ENCODE peak calls at places on chromosomes 2 and 18, in nine cellular contexts. Q, D, Z, B, G, F, C, U and W are unnamed samples.

GRCh38 chr2:119252186-119253113 is 28.8 kb downstream of the STEAP3 start:
- DNase-seq in Q (no peak), D (peak; percentile 78), Z (no peak), B (no peak), G (no peak), F (no peak), C (no peak), U (no peak), W (no peak)

GRCh38 chr2:107128381-107128780 is 242.4 kb upstream of the ST6GAL2 start:
- DNase-seq in Q (no peak), D (no peak), Z (no peak), B (no peak), G (no peak), F (no peak), C (no peak), U (no peak), W (no peak)

GRCh38 chr2:120470041-120470716 is 124.2 kb downstream of the INHBB start:
- DNase-seq in Q (peak; percentile 83), D (peak; percentile 89), Z (no peak), B (no peak), G (peak; percentile 85), F (peak; percentile 82), C (no peak), U (peak; percentile 90), W (peak; percentile 69)

GRCh38 chr2:169756342-169756741 is 22.7 kb downstream of the KLHL23 start:
- DNase-seq in Q (no peak), D (no peak), Z (no peak), B (no peak), G (no peak), F (no peak), C (no peak), U (no peak), W (no peak)

GRCh38 chr2:196592912-196593881 is 46.3 kb upstream of the CCDC150 start:
- DNase-seq in Q (no peak), D (peak; percentile 80), Z (no peak), B (no peak), G (peak; percentile 18), F (peak; percentile 73), C (peak; percentile 86), U (peak; percentile 59), W (peak; percentile 44)

GRCh38 chr2:65420712-65421431 is 11.5 kb downstream of the SPRED2 start:
- DNase-seq in Q (no peak), D (no peak), Z (no peak), B (no peak), G (no peak), F (no peak), C (no peak), U (no peak), W (peak; percentile 21)

GRCh38 chr2:219405958-219406860 is 12.0 kb upstream of the DES start:
- DNase-seq in Q (no peak), D (no peak), Z (no peak), B (no peak), G (no peak), F (no peak), C (no peak), U (no peak), W (no peak)

GRCh38 chr2:1678609-1679008 is 65.7 kb downstream of the PXDN start:
- DNase-seq in Q (no peak), D (no peak), Z (no peak), B (no peak), G (no peak), F (no peak), C (no peak), U (no peak), W (no peak)

GRCh38 chr2:61853086-61853847 is 593 bp downstream of the FAM161A start:
- DNase-seq in Q (no peak), D (peak; percentile 76), Z (no peak), B (peak; percentile 15), G (no peak), F (no peak), C (no peak), U (peak; percentile 83), W (peak; percentile 17)

GRCh38 chr18:41932899-41933298 is 22.1 kb upstream of the PIK3C3 start:
- DNase-seq in Q (no peak), D (no peak), Z (no peak), B (no peak), G (no peak), F (no peak), C (no peak), U (no peak), W (no peak)

GRCh38 chr18:79588636-79589481 is 90.7 kb upstream of the CTDP1 start:
- DNase-seq in Q (peak; percentile 81), D (peak; percentile 67), Z (no peak), B (no peak), G (peak; percentile 88), F (peak; percentile 62), C (peak; percentile 13), U (peak; percentile 33), W (peak; percentile 86)

GRCh38 chr2:151040036-151040435 is 221.6 kb downstream of the RBM43 start:
- DNase-seq in Q (no peak), D (no peak), Z (no peak), B (no peak), G (no peak), F (no peak), C (no peak), U (no peak), W (no peak)

GRCh38 chr2:98078699-98079098 is 8.3 kb upstream of the VWA3B start:
- DNase-seq in Q (no peak), D (no peak), Z (no peak), B (no peak), G (no peak), F (no peak), C (no peak), U (no peak), W (no peak)

GRCh38 chr18:48859311-48860275 is 91.2 kb downstream of the SMAD7 start:
- DNase-seq in Q (no peak), D (no peak), Z (no peak), B (no peak), G (peak; percentile 42), F (peak; percentile 51), C (peak; percentile 23), U (no peak), W (no peak)

GRCh38 chr18:77021075-77021474 is 111.5 kb downstream of the MBP start:
- DNase-seq in Q (no peak), D (no peak), Z (no peak), B (no peak), G (no peak), F (no peak), C (no peak), U (no peak), W (no peak)

GRCh38 chr2:109613922-109614714 is at the start of the genes SEPTIN10 and SOWAHC:
- DNase-seq in Q (peak; percentile 98), D (peak; percentile 99), Z (peak; percentile 62), B (peak; percentile 96), G (peak; percentile 97), F (peak; percentile 99), C (peak; percentile 99), U (peak; percentile 98), W (peak; percentile 96)
- H3K27ac ChIP-seq in Q (peak within 1 kb of the TSS; percentile 98), D (peak within 1 kb of the TSS; percentile 98), Z (no peak within 1 kb of the TSS), B (peak within 1 kb of the TSS; percentile 72), G (peak within 1 kb of the TSS; percentile 97), F (peak within 1 kb of the TSS; percentile 91), C (peak within 1 kb of the TSS; percentile 99), U (peak within 1 kb of the TSS; percentile 85), W (peak within 1 kb of the TSS; percentile 97)

GRCh38 chr2:179184610-179185009 is 80.0 kb downstream of the SESTD1 start:
- DNase-seq in Q (no peak), D (no peak), Z (no peak), B (no peak), G (no peak), F (no peak), C (no peak), U (no peak), W (no peak)
- H3K36me3 ChIP-seq in Q (no peaks in the 10 kb centered on the region), D (no peaks in the 10 kb centered on the region), Z (no peaks in the 10 kb centered on the region), B (no peaks in the 10 kb centered on the region), G (peaks cover 4% of the 10 kb centered on the region), F (no peaks in the 10 kb centered on the region), C (no peaks in the 10 kb centered on the region), U (no peaks in the 10 kb centered on the region), W (peaks cover 25% of the 10 kb centered on the region)

DNA sequence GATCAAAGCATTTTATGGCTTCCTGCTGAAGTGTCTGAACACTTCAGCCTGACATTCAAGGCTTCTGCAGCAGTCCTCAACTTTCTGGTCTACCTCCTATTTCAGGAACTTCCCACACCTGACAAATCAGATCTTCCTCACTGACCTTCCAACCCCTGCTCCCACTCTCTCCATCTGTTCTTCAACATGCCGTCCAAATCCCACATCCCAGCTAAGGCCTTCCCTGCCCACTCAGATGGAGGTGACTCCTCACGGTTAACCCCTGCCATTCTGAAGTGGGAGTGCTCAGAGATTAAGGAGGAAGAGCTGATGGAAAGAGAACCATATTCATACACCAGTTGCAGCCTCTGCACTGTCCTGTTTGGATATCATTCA is 104.8 kb downstream of the POLR1A start:
- DNase-seq in Q (no peak), D (no peak), Z (no peak), B (no peak), G (no peak), F (no peak), C (peak; percentile 13), U (no peak), W (no peak)
- H3K4me1 ChIP-seq in Q (peaks cover 47% of the 10 kb centered on the region), D (peaks cover 36% of the 10 kb centered on the region), Z (peaks cover 49% of the 10 kb centered on the region), B (peaks cover 4% of the 10 kb centered on the region), G (peaks cover 27% of the 10 kb centered on the region), F (no peaks in the 10 kb centered on the region), C (peaks cover 30% of the 10 kb centered on the region), U (no peaks in the 10 kb centered on the region), W (peaks cover 51% of the 10 kb centered on the region)

GRCh38 chr2:113675885-113676284 is 48.8 kb downstream of the RABL2A start:
- DNase-seq in Q (no peak), D (no peak), Z (no peak), B (no peak), G (peak; percentile 18), F (no peak), C (no peak), U (no peak), W (peak; percentile 49)

GRCh38 chr2:113677327-113677726 is 50.3 kb downstream of the RABL2A start:
- DNase-seq in Q (no peak), D (no peak), Z (no peak), B (no peak), G (no peak), F (no peak), C (no peak), U (no peak), W (no peak)

GRCh38 chr2:113676651-113677050 is 49.6 kb downstream of the RABL2A start:
- DNase-seq in Q (no peak), D (no peak), Z (no peak), B (no peak), G (no peak), F (no peak), C (no peak), U (no peak), W (no peak)

GRCh38 chr2:113672297-113672696 is 45.2 kb downstream of the RABL2A start:
- DNase-seq in Q (no peak), D (no peak), Z (no peak), B (no peak), G (no peak), F (no peak), C (no peak), U (no peak), W (no peak)
- H3K27ac ChIP-seq in Q (no peak overlapping the region), D (no peak overlapping the region), Z (no peak overlapping the region), B (no peak overlapping the region), G (no peak overlapping the region), F (no peak overlapping the region), C (no peak overlapping the region), U (no peak overlapping the region), W (no peak overlapping the region)

GRCh38 chr18:63882333-63883141 is 5.0 kb upstream of the SERPINB2 start:
- DNase-seq in Q (no peak), D (peak; percentile 72), Z (no peak), B (no peak), G (no peak), F (peak; percentile 57), C (peak; percentile 58), U (no peak), W (no peak)
- H3K36me3 ChIP-seq in Q (no peaks in the 10 kb centered on the region), D (no peaks in the 10 kb centered on the region), Z (no peaks in the 10 kb centered on the region), B (no peaks in the 10 kb centered on the region), G (no peaks in the 10 kb centered on the region), F (no peaks in the 10 kb centered on the region), C (no peaks in the 10 kb centered on the region), U (no peaks in the 10 kb centered on the region), W (no peaks in the 10 kb centered on the region)